ENCODE peak calls at places on chromosomes 7 and 10, in nine cellular contexts. One of them, this sample, is unnamed.

GRCh38 chr10:72332423-72333110 is 22.2 kb downstream of the DNAJB12 start:
- DNase-seq in IMR-90: no peak
- DNase-seq in AG10803: no peak
- DNase-seq in uterus: no peak
- DNase-seq in esophagus squamous epithelium: no peak
- DNase-seq in ovary: no peak
- DNase-seq in GM06990: no peak
- DNase-seq in HepG2: no peak
- DNase-seq in HFF-Myc: no peak
- DNase-seq in this sample: no peak

GRCh38 chr7:87475359-87476178 is at the start of gene ABCB4:
- DNase-seq in IMR-90: no peak
- DNase-seq in AG10803: no peak
- DNase-seq in uterus: no peak
- DNase-seq in esophagus squamous epithelium: no peak
- DNase-seq in ovary: peak; percentile 20
- DNase-seq in GM06990: peak; percentile 52
- DNase-seq in HepG2: no peak
- DNase-seq in HFF-Myc: no peak
- DNase-seq in this sample: peak; percentile 36

GRCh38 chr10:70494966-70495365 is 16.4 kb downstream of the PALD1 start:
- DNase-seq in IMR-90: no peak
- DNase-seq in AG10803: no peak
- DNase-seq in uterus: no peak
- DNase-seq in esophagus squamous epithelium: no peak
- DNase-seq in ovary: no peak
- DNase-seq in GM06990: no peak
- DNase-seq in HepG2: no peak
- DNase-seq in HFF-Myc: no peak
- DNase-seq in this sample: no peak

GRCh38 chr7:110557-111232 is 81.7 kb upstream of the FAM20C start:
- DNase-seq in IMR-90: no peak
- DNase-seq in AG10803: no peak
- DNase-seq in uterus: no peak
- DNase-seq in esophagus squamous epithelium: no peak
- DNase-seq in ovary: no peak
- DNase-seq in GM06990: no peak
- DNase-seq in HepG2: no peak
- DNase-seq in HFF-Myc: no peak
- DNase-seq in this sample: no peak

GRCh38 chr7:250523-250922 is 39.4 kb upstream of the FOXL3 start:
- DNase-seq in IMR-90: no peak
- DNase-seq in AG10803: no peak
- DNase-seq in uterus: no peak
- DNase-seq in esophagus squamous epithelium: no peak
- DNase-seq in ovary: no peak
- DNase-seq in GM06990: no peak
- DNase-seq in HepG2: no peak
- DNase-seq in HFF-Myc: no peak
- DNase-seq in this sample: no peak

GRCh38 chr7:44187636-44188416 is 1.4 kb downstream of the GCK start:
- DNase-seq in IMR-90: no peak
- DNase-seq in AG10803: no peak
- DNase-seq in uterus: no peak
- DNase-seq in esophagus squamous epithelium: no peak
- DNase-seq in ovary: no peak
- DNase-seq in GM06990: no peak
- DNase-seq in HepG2: no peak
- DNase-seq in HFF-Myc: no peak
- DNase-seq in this sample: no peak

GRCh38 chr7:45657136-45657889 is 83.1 kb downstream of the ADCY1 start:
- DNase-seq in IMR-90: no peak
- DNase-seq in AG10803: no peak
- DNase-seq in uterus: no peak
- DNase-seq in esophagus squamous epithelium: no peak
- DNase-seq in ovary: no peak
- DNase-seq in GM06990: no peak
- DNase-seq in HepG2: no peak
- DNase-seq in HFF-Myc: no peak
- DNase-seq in this sample: no peak

GRCh38 chr10:79555910-79556309 is 4.3 kb downstream of the SFTPA2 start:
- DNase-seq in IMR-90: no peak
- DNase-seq in AG10803: no peak
- DNase-seq in uterus: no peak
- DNase-seq in esophagus squamous epithelium: no peak
- DNase-seq in ovary: no peak
- DNase-seq in GM06990: no peak
- DNase-seq in HepG2: no peak
- DNase-seq in HFF-Myc: no peak
- DNase-seq in this sample: no peak

GRCh38 chr7:128881458-128882125 is 18.9 kb downstream of the ATP6V1F start:
- DNase-seq in IMR-90: no peak
- DNase-seq in AG10803: no peak
- DNase-seq in uterus: no peak
- DNase-seq in esophagus squamous epithelium: no peak
- DNase-seq in ovary: no peak
- DNase-seq in GM06990: no peak
- DNase-seq in HepG2: no peak
- DNase-seq in HFF-Myc: no peak
- DNase-seq in this sample: no peak

GRCh38 chr7:96640054-96640453 is 69.6 kb downstream of the SEM1 start:
- DNase-seq in IMR-90: no peak
- DNase-seq in AG10803: no peak
- DNase-seq in uterus: no peak
- DNase-seq in esophagus squamous epithelium: no peak
- DNase-seq in ovary: no peak
- DNase-seq in GM06990: no peak
- DNase-seq in HepG2: no peak
- DNase-seq in HFF-Myc: no peak
- DNase-seq in this sample: no peak

GRCh38 chr10:124917168-124917938 is 24.6 kb upstream of the ZRANB1 start:
- DNase-seq in IMR-90: peak; percentile 33
- DNase-seq in AG10803: peak; percentile 41
- DNase-seq in uterus: peak; percentile 54
- DNase-seq in esophagus squamous epithelium: no peak
- DNase-seq in ovary: peak; percentile 64
- DNase-seq in GM06990: peak; percentile 57
- DNase-seq in HepG2: peak; percentile 39
- DNase-seq in HFF-Myc: no peak
- DNase-seq in this sample: peak; percentile 41

GRCh38 chr10:92240289-92241157 is 50.4 kb downstream of the CPEB3 start:
- DNase-seq in IMR-90: peak; percentile 70
- DNase-seq in AG10803: peak; percentile 55
- DNase-seq in uterus: peak; percentile 55
- DNase-seq in esophagus squamous epithelium: no peak
- DNase-seq in ovary: peak; percentile 48
- DNase-seq in GM06990: peak; percentile 38
- DNase-seq in HepG2: peak; percentile 75
- DNase-seq in HFF-Myc: no peak
- DNase-seq in this sample: peak; percentile 30

DNA sequence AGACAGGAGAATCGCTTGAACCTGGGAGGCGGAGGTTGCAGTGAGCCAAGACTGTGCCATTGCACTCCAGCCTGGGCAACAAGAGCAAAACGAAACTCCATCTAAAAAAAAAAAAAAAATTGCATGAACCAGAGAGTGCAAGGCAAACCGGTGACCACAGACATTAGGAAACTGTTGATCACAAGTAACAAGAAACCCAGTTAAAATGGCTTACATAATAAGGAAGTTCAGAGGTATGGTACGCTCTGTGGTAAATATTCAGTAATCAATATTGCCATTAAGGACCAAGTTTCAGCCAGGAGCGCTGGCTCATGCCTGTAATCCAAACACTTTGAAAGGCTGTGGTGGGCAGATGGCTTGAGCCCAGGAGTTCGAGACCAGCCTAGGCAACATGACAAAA is 9.2 kb upstream of the NT5C2 start:
- DNase-seq in IMR-90: no peak
- DNase-seq in AG10803: no peak
- DNase-seq in uterus: no peak
- DNase-seq in esophagus squamous epithelium: no peak
- DNase-seq in ovary: no peak
- DNase-seq in GM06990: no peak
- DNase-seq in HepG2: no peak
- DNase-seq in HFF-Myc: no peak
- DNase-seq in this sample: no peak
- TF ChIP-seq CTCF in IMR-90: no peak
- TF ChIP-seq CTCF in AG10803: no peak
- TF ChIP-seq CTCF in uterus: no peak
- TF ChIP-seq CTCF in esophagus squamous epithelium: no peak
- TF ChIP-seq CTCF in ovary: no peak
- TF ChIP-seq CTCF in GM06990: no peak
- TF ChIP-seq CTCF in HepG2: no peak
- TF ChIP-seq CTCF in HFF-Myc: no peak
- TF ChIP-seq CTCF in this sample: no peak

DNA sequence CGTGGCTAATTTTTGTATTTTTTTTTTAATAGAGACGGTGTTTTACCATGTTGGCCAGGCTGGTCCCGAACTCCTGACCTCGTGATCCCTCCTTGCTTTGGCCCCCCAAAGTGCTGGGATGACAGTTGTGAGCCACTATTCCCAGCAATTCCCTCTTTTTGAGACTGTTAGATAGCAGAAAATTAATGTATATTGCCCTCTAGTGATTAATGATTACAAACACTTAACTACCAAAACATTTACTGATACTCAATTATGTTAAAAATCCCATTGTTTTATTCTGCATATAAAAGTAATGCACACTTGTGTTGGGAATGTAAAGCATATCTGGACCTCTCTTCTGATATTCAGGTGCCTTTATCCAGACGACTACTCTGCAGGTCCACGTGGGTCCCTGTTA is 41.2 kb upstream of the COBL start:
- DNase-seq in IMR-90: no peak
- DNase-seq in AG10803: no peak
- DNase-seq in uterus: no peak
- DNase-seq in esophagus squamous epithelium: no peak
- DNase-seq in ovary: no peak
- DNase-seq in GM06990: no peak
- DNase-seq in HepG2: no peak
- DNase-seq in HFF-Myc: no peak
- DNase-seq in this sample: no peak
- TF ChIP-seq CTCF in IMR-90: no peak
- TF ChIP-seq CTCF in AG10803: no peak
- TF ChIP-seq CTCF in uterus: no peak
- TF ChIP-seq CTCF in esophagus squamous epithelium: no peak
- TF ChIP-seq CTCF in ovary: no peak
- TF ChIP-seq CTCF in GM06990: no peak
- TF ChIP-seq CTCF in HepG2: no peak
- TF ChIP-seq CTCF in HFF-Myc: no peak
- TF ChIP-seq CTCF in this sample: no peak

DNA sequence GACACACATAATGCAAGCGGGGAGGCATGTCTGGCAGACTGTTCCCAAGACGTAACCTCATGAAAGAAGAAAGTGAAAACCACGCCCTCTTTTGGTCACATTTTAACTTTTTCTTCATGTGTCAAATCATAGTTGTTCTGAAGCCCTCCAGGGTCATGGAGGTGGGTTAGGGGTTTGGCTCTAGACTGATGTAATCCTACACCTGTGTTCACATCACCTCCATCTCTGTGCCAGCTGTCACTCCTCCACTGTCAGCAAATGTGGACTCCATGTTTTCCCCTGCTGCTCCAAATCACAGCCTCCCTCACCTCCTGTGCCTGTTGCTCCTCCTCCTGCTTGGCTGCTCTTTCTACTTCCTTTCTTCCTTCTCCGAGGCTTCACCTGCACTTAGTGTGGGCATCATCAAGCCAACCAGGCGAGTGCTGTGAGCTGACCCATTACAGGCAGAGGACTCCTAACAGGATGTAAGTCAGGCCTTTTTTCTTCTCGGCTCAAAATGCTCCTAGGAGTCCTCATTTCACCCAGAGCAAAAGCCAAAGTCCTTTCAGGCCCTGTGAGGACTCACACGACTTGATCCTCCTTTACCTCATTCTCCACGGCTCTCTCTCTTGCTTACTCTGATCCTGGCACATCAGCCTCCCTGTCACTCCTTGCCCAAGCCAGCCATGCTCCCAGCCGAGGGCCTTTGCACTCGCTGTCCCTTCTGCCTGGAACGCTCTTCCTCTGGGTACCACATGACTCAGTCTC is 66.4 kb upstream of the IFRD1 start:
- DNase-seq in IMR-90: no peak
- DNase-seq in AG10803: peak; percentile 8
- DNase-seq in uterus: no peak
- DNase-seq in esophagus squamous epithelium: no peak
- DNase-seq in ovary: no peak
- DNase-seq in GM06990: peak; percentile 10
- DNase-seq in HepG2: no peak
- DNase-seq in HFF-Myc: no peak
- DNase-seq in this sample: no peak
- TF ChIP-seq CTCF in IMR-90: no peak
- TF ChIP-seq CTCF in AG10803: no peak
- TF ChIP-seq CTCF in uterus: no peak
- TF ChIP-seq CTCF in esophagus squamous epithelium: no peak
- TF ChIP-seq CTCF in ovary: no peak
- TF ChIP-seq CTCF in GM06990: no peak
- TF ChIP-seq CTCF in HepG2: peak; percentile 48
- TF ChIP-seq CTCF in HFF-Myc: no peak
- TF ChIP-seq CTCF in this sample: no peak

GRCh38 chr7:112207106-112207592 is 654 bp downstream of the ZNF277 start:
- DNase-seq in IMR-90: no peak
- DNase-seq in AG10803: peak; percentile 4
- DNase-seq in uterus: peak; percentile 30
- DNase-seq in esophagus squamous epithelium: no peak
- DNase-seq in ovary: no peak
- DNase-seq in GM06990: no peak
- DNase-seq in HepG2: no peak
- DNase-seq in HFF-Myc: no peak
- DNase-seq in this sample: no peak

GRCh38 chr7:112207765-112208164 is 1.3 kb downstream of the ZNF277 start:
- DNase-seq in IMR-90: no peak
- DNase-seq in AG10803: no peak
- DNase-seq in uterus: no peak
- DNase-seq in esophagus squamous epithelium: no peak
- DNase-seq in ovary: no peak
- DNase-seq in GM06990: no peak
- DNase-seq in HepG2: no peak
- DNase-seq in HFF-Myc: no peak
- DNase-seq in this sample: no peak

GRCh38 chr7:112205348-112206237 is 606 bp downstream of the DOCK4 start:
- DNase-seq in IMR-90: peak; percentile 64
- DNase-seq in AG10803: peak; percentile 67
- DNase-seq in uterus: peak; percentile 57
- DNase-seq in esophagus squamous epithelium: no peak
- DNase-seq in ovary: peak; percentile 77
- DNase-seq in GM06990: peak; percentile 61
- DNase-seq in HepG2: peak; percentile 48
- DNase-seq in HFF-Myc: no peak
- DNase-seq in this sample: peak; percentile 74

GRCh38 chr7:112204776-112205347 is 1.3 kb downstream of the DOCK4 start:
- DNase-seq in IMR-90: no peak
- DNase-seq in AG10803: peak; percentile 1
- DNase-seq in uterus: no peak
- DNase-seq in esophagus squamous epithelium: no peak
- DNase-seq in ovary: no peak
- DNase-seq in GM06990: no peak
- DNase-seq in HepG2: no peak
- DNase-seq in HFF-Myc: no peak
- DNase-seq in this sample: no peak

GRCh38 chr7:112206238-112207105 is at the start of the genes DOCK4 and ZNF277:
- DNase-seq in IMR-90: peak; percentile 99
- DNase-seq in AG10803: peak; percentile 98
- DNase-seq in uterus: peak; percentile 99
- DNase-seq in esophagus squamous epithelium: peak; percentile 97
- DNase-seq in ovary: peak; percentile 100
- DNase-seq in GM06990: peak; percentile 96
- DNase-seq in HepG2: peak; percentile 97
- DNase-seq in HFF-Myc: peak; percentile 98
- DNase-seq in this sample: peak; percentile 99
- TF ChIP-seq CTCF in IMR-90: no peak
- TF ChIP-seq CTCF in AG10803: no peak
- TF ChIP-seq CTCF in uterus: no peak
- TF ChIP-seq CTCF in esophagus squamous epithelium: no peak
- TF ChIP-seq CTCF in ovary: no peak
- TF ChIP-seq CTCF in GM06990: no peak
- TF ChIP-seq CTCF in HepG2: peak; percentile 42
- TF ChIP-seq CTCF in HFF-Myc: no peak
- TF ChIP-seq CTCF in this sample: no peak

This sample was measured in glutamatergic neuron.